ENCODE peak calls at places on chromosomes 16 and 17, in four cellular contexts. F is ureter; E is activated naive CD4-positive, alpha-beta T cell treated with Interleukin-2 at 50 U/mL for 16 hours; K is amniotic stem cell. M is an unnamed sample.

GRCh38 chr17:17042851-17043667 is 802 bp downstream of the MPRIP start:
- DNase-seq in E (no peak), F (no peak), K (no peak), M (peak; percentile 17)

GRCh38 chr16:47258874-47259461 is 115.2 kb upstream of the NETO2 start:
- DNase-seq in K (no peak), E (no peak), F (no peak), M (no peak)

GRCh38 chr17:16391451-16391850 is 10.6 kb downstream of the UBB start:
- DNase-seq in F (no peak), E (no peak), K (no peak), M (no peak)

GRCh38 chr17:70080541-70081347 is 5.7 kb downstream of the KCNJ16 start:
- DNase-seq in K (no peak), E (no peak), F (no peak), M (no peak)

GRCh38 chr17:68101992-68102758 is 66.6 kb downstream of the KPNA2 start:
- DNase-seq in F (no peak), K (no peak), E (peak; percentile 29), M (no peak)

GRCh38 chr16:5214466-5214865 is 116.9 kb upstream of the EEF2KMT start:
- DNase-seq in F (no peak), E (no peak), K (no peak), M (no peak)

GRCh38 chr16:57262841-57263584 is 18.0 kb downstream of the ARL2BP start:
- DNase-seq in K (no peak), F (no peak), E (no peak), M (no peak)

GRCh38 chr16:67388191-67388590 is 5.1 kb downstream of the TPPP3 start:
- DNase-seq in F (no peak), E (no peak), K (no peak), M (no peak)

GRCh38 chr17:62696256-62696655 is 68.8 kb downstream of the MRC2 start:
- DNase-seq in E (no peak), K (no peak), F (no peak), M (no peak)

GRCh38 chr16:53946745-53947386 is 242.9 kb downstream of the FTO start:
- DNase-seq in F (no peak), K (no peak), E (no peak), M (no peak)

GRCh38 chr17:30290696-30291570 is 811 bp downstream of the BLMH start:
- DNase-seq in E (peak; percentile 45), F (no peak), K (no peak), M (peak; percentile 36)

GRCh38 chr16:50667497-50668367 is 13.4 kb downstream of the SNX20 start:
- DNase-seq in E (no peak), F (no peak), K (no peak), M (no peak)

GRCh38 chr16:80174416-80174815 is 366.4 kb upstream of the DYNLRB2 start:
- DNase-seq in K (peak; percentile 37), E (no peak), F (no peak), M (no peak)

GRCh38 chr16:90046971-90047713 is 27.9 kb upstream of the DBNDD1 start:
- DNase-seq in K (no peak), F (peak; percentile 68), E (no peak), M (no peak)

GRCh38 chr16:66612422-66612821 is 7.9 kb downstream of the CMTM3 start:
- DNase-seq in K (no peak), F (no peak), E (no peak), M (no peak)

GRCh38 chr16:67667434-67667816 is 811 bp downstream of the C16orf86 start:
- DNase-seq in F (no peak), K (no peak), E (no peak), M (no peak)

GRCh38 chr17:45742251-45742650 is 41.9 kb upstream of the CRHR1 start:
- DNase-seq in K (no peak), E (no peak), F (no peak), M (no peak)

GRCh38 chr17:50109207-50109606 is 14.1 kb downstream of the PDK2 start:
- DNase-seq in F (no peak), K (no peak), E (no peak), M (no peak)

GRCh38 chr17:58120195-58120822 is 27.9 kb upstream of the OR4D1 start:
- DNase-seq in K (peak; percentile 18), E (peak; percentile 29), F (peak; percentile 58), M (no peak)

GRCh38 chr17:58630883-58631522 is 60.8 kb downstream of the TEX14 start:
- DNase-seq in K (no peak), F (no peak), E (peak; percentile 52), M (peak; percentile 68)

GRCh38 chr16:30095166-30096078 is 591 bp downstream of the YPEL3 start:
- DNase-seq in E (no peak), F (no peak), K (no peak), M (no peak)